ENCODE peak calls at places on chromosomes 7 and 10, in seven cellular contexts. J is NCI-H1105, Q is GM10248, R is G401, G is mesothelial cell of epicardium, Z is HFFc6, U is suprapubic skin. V is an unnamed sample.

GRCh38 chr7:37832194-37832593 is 16.2 kb upstream of the NME8 start:
- DNase-seq in Z (no peak), R (peak; percentile 4), U (peak; percentile 75), G (peak; percentile 27), Q (peak; percentile 36), J (peak; percentile 85), V (no peak)

GRCh38 chr10:117503170-117503885 is 39.2 kb upstream of the EMX2 start:
- DNase-seq in G (no peak), Z (no peak), Q (no peak), R (no peak), U (peak; percentile 58), J (peak; percentile 2), V (peak; percentile 7)

GRCh38 chr10:53990799-53991238 is 810.2 kb downstream of the PCDH15 start:
- DNase-seq in R (no peak), J (no peak), Q (no peak), G (no peak), U (no peak), Z (no peak), V (no peak)

GRCh38 chr10:113362645-113363091 is 190.2 kb upstream of the HABP2 start:
- DNase-seq in Z (peak; percentile 58), R (no peak), G (no peak), U (no peak), Q (no peak), J (no peak), V (peak; percentile 73)

GRCh38 chr10:29438271-29438670 is 149.4 kb downstream of the LYZL1 start:
- DNase-seq in Z (peak; percentile 7), G (no peak), J (no peak), U (no peak), R (no peak), Q (no peak), V (peak; percentile 11)

GRCh38 chr10:67629461-67629971 is 66.5 kb downstream of the CTNNA3 start:
- DNase-seq in Z (no peak), R (no peak), J (no peak), G (no peak), U (no peak), Q (no peak), V (peak; percentile 20)

GRCh38 chr7:141262101-141262819 is 188.4 kb downstream of the TMEM178B start:
- DNase-seq in G (no peak), R (peak; percentile 51), Q (no peak), J (no peak), U (no peak), Z (peak; percentile 17), V (peak; percentile 14)

GRCh38 chr10:44925811-44926760 is 14.9 kb downstream of the TMEM72 start:
- DNase-seq in J (no peak), Q (no peak), G (no peak), R (no peak), Z (no peak), U (peak; percentile 18), V (no peak)

GRCh38 chr7:6446977-6447588 is 671 bp downstream of the DAGLB start:
- DNase-seq in G (no peak), J (peak; percentile 67), U (peak; percentile 93), Q (peak; percentile 45), Z (peak; percentile 85), R (peak; percentile 73), V (peak; percentile 93)

GRCh38 chr7:158495780-158496179 is 91.8 kb downstream of the PTPRN2 start:
- DNase-seq in Q (peak; percentile 39), U (no peak), J (peak; percentile 38), R (peak; percentile 21), Z (no peak), G (no peak), V (peak; percentile 0)

GRCh38 chr10:121956111-121957061 is 18.6 kb downstream of the NSMCE4A start:
- DNase-seq in G (no peak), J (no peak), Q (no peak), Z (peak; percentile 65), R (no peak), U (no peak), V (peak; percentile 50)

GRCh38 chr10:70053896-70054641 is 1.4 kb downstream of the MACROH2A2 start:
- DNase-seq in R (peak; percentile 22), U (no peak), G (no peak), Z (no peak), J (no peak), Q (no peak), V (peak; percentile 18)

GRCh38 chr7:16954326-16954725 is 72.5 kb upstream of the AGR3 start:
- DNase-seq in J (no peak), Q (no peak), U (no peak), Z (no peak), R (no peak), G (no peak), V (no peak)

GRCh38 chr10:22624289-22624738 is 90.1 kb downstream of the PIP4K2A start:
- DNase-seq in G (no peak), J (no peak), U (no peak), Q (no peak), R (no peak), Z (peak; percentile 78), V (peak; percentile 83)

GRCh38 chr10:114709966-114710365 is 51.9 kb upstream of the ABLIM1 start:
- DNase-seq in R (no peak), G (no peak), U (no peak), Z (peak; percentile 61), J (no peak), Q (no peak), V (peak; percentile 18)

GRCh38 chr10:11324761-11325321 is 286.6 kb downstream of the USP6NL start:
- DNase-seq in R (no peak), G (no peak), Z (no peak), Q (no peak), J (no peak), U (no peak), V (no peak)

GRCh38 chr7:132836746-132837145 is 245.1 kb downstream of the CHCHD3 start:
- DNase-seq in Q (no peak), J (no peak), R (no peak), G (no peak), U (no peak), Z (peak; percentile 70), V (peak; percentile 75)

GRCh38 chr7:140041626-140042385 is 20.9 kb downstream of the PARP12 start:
- DNase-seq in U (no peak), G (no peak), R (no peak), Q (no peak), Z (no peak), J (no peak), V (peak; percentile 50)

GRCh38 chr7:116165717-116166116 is 44.6 kb upstream of the TES start:
- DNase-seq in G (no peak), R (no peak), Q (peak; percentile 29), J (no peak), Z (no peak), U (no peak), V (no peak)

GRCh38 chr7:57181281-57181680 is 49.0 kb upstream of the ZNF479 start:
- DNase-seq in Q (no peak), G (no peak), U (no peak), R (no peak), Z (no peak), J (no peak), V (no peak)

GRCh38 chr7:36283711-36284130 is 105.9 kb upstream of the ANLN start:
- DNase-seq in R (no peak), U (no peak), Q (peak; percentile 65), Z (no peak), G (no peak), J (no peak), V (no peak)

GRCh38 chr10:12636585-12636984 is 287.2 kb downstream of the CAMK1D start:
- DNase-seq in G (no peak), Z (no peak), R (no peak), Q (no peak), J (no peak), U (no peak), V (no peak)

GRCh38 chr7:98240961-98241673 is 10.9 kb downstream of the TECPR1 start:
- DNase-seq in G (no peak), R (peak; percentile 19), Q (peak; percentile 76), J (no peak), U (no peak), Z (no peak), V (peak; percentile 31)

GRCh38 chr7:141014091-141014490 is 661 bp downstream of the MRPS33 start:
- DNase-seq in J (no peak), U (no peak), Z (peak; percentile 9), G (no peak), R (no peak), Q (no peak), V (no peak)

GRCh38 chr10:72886596-72887522 is 6.7 kb upstream of the OIT3 start:
- DNase-seq in Z (no peak), G (no peak), U (no peak), R (peak; percentile 51), Q (no peak), J (no peak), V (no peak)

GRCh38 chr10:77073066-77073960 is 564.3 kb downstream of the KCNMA1 start:
- DNase-seq in U (peak; percentile 77), J (no peak), Z (no peak), Q (no peak), G (no peak), R (no peak), V (no peak)